ENCODE peak calls at places on chromosomes 5 and 9, in eight cellular contexts. I, Q, S, Z, E, X, T and C are unnamed samples.

GRCh38 chr9:92808726-92809451 is 44.3 kb upstream of the BICD2 start:
- DNase-seq in I (peak; percentile 44), Q (peak; percentile 58), S (peak; percentile 81), Z (peak; percentile 38), E (peak; percentile 70), X (peak; percentile 60), T (peak; percentile 82), C (peak; percentile 86)

GRCh38 chr9:81825831-81826540 is 102.2 kb upstream of the SPATA31D4 start:
- DNase-seq in I (no peak), Q (no peak), S (no peak), Z (no peak), E (no peak), X (no peak), T (no peak), C (no peak)

GRCh38 chr5:158746979-158747378 is 352.7 kb downstream of the EBF1 start:
- DNase-seq in I (no peak), Q (no peak), S (peak; percentile 47), Z (no peak), E (no peak), X (no peak), T (no peak), C (no peak)

GRCh38 chr5:141121563-141121962 is at the start of gene PCDHB4:
- DNase-seq in I (no peak), Q (peak; percentile 10), S (no peak), Z (no peak), E (no peak), X (peak; percentile 58), T (peak; percentile 69), C (no peak)

GRCh38 chr9:130939405-130939941 is 426 bp upstream of the FIBCD1 start:
- DNase-seq in I (no peak), Q (no peak), S (no peak), Z (no peak), E (no peak), X (no peak), T (no peak), C (no peak)

GRCh38 chr5:147098233-147098790 is 136.5 kb upstream of the STK32A start:
- DNase-seq in I (no peak), Q (peak; percentile 37), S (no peak), Z (no peak), E (no peak), X (no peak), T (no peak), C (no peak)

GRCh38 chr9:133572821-133573361 is 36.3 kb downstream of the FAM163B start:
- DNase-seq in I (no peak), Q (no peak), S (peak; percentile 84), Z (no peak), E (no peak), X (no peak), T (peak; percentile 86), C (peak; percentile 95)

GRCh38 chr9:94611638-94612068 is 18.0 kb upstream of the FBP2 start:
- DNase-seq in I (no peak), Q (no peak), S (no peak), Z (no peak), E (no peak), X (no peak), T (no peak), C (no peak)

GRCh38 chr5:95686661-95687060 is 3.9 kb upstream of the SPATA9 start:
- DNase-seq in I (no peak), Q (no peak), S (no peak), Z (no peak), E (no peak), X (no peak), T (no peak), C (no peak)

GRCh38 chr5:136199408-136199807 is 6.4 kb upstream of the SMIM32 start:
- DNase-seq in I (no peak), Q (no peak), S (no peak), Z (no peak), E (peak; percentile 31), X (no peak), T (no peak), C (no peak)

GRCh38 chr5:93385665-93386064 is 195.4 kb downstream of the NR2F1-AS1 start:
- DNase-seq in I (no peak), Q (no peak), S (no peak), Z (no peak), E (no peak), X (no peak), T (no peak), C (no peak)

GRCh38 chr5:149129181-149129580 is 12.1 kb upstream of the ABLIM3 start:
- DNase-seq in I (no peak), Q (no peak), S (no peak), Z (no peak), E (no peak), X (no peak), T (no peak), C (no peak)

GRCh38 chr5:149125386-149125891 is 15.9 kb upstream of the ABLIM3 start:
- DNase-seq in I (no peak), Q (no peak), S (no peak), Z (no peak), E (no peak), X (no peak), T (no peak), C (no peak)

GRCh38 chr5:149127394-149127955 is 13.8 kb upstream of the ABLIM3 start:
- DNase-seq in I (no peak), Q (no peak), S (no peak), Z (no peak), E (no peak), X (no peak), T (no peak), C (no peak)

GRCh38 chr5:149128023-149128875 is 13.0 kb upstream of the ABLIM3 start:
- DNase-seq in I (no peak), Q (peak; percentile 30), S (no peak), Z (no peak), E (no peak), X (no peak), T (no peak), C (peak; percentile 61)

DNA sequence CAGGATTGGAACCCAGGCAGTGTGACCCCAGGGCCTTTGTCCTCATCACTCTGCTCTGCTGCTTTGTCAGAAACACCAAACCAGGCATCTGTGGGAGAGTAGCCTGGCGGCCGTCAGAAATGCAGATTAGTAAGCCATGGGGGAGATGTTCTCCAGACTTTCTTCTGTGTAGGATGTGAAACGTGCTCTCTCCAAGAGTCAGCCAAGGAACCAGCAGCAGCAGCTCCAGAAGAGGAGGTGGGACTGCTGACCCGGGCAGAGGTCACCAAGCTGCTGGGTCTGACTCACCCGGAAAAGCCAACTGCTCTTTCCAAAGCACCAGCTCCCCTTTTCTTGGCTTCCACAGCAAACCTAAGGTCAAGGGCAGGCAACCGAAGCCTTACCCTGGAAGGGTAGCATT is 14.4 kb upstream of the ABLIM3 start:
- DNase-seq in I (no peak), Q (no peak), S (no peak), Z (no peak), E (no peak), X (no peak), T (no peak), C (no peak)
- H3K27ac ChIP-seq in I (no peak overlapping the region), Q (no peak overlapping the region), S (no peak overlapping the region), Z (no peak overlapping the region), E (no peak overlapping the region), X (no peak overlapping the region), T (no peak overlapping the region), C (no peak overlapping the region)

GRCh38 chr5:178940569-178941360 is at the start of gene ZNF454:
- DNase-seq in I (peak; percentile 87), Q (no peak), S (peak; percentile 91), Z (no peak), E (no peak), X (peak; percentile 93), T (peak; percentile 96), C (peak; percentile 95)
- H3K9me3 ChIP-seq in I (peaks cover 93% of the 10 kb centered on the region), Q (peaks cover 44% of the 10 kb centered on the region), S (peaks cover 11% of the 10 kb centered on the region), Z (peaks cover 77% of the 10 kb centered on the region), E (peaks cover 25% of the 10 kb centered on the region), X (no peaks in the 10 kb centered on the region), T (peaks cover 36% of the 10 kb centered on the region), C (peaks cover 10% of the 10 kb centered on the region)

DNA sequence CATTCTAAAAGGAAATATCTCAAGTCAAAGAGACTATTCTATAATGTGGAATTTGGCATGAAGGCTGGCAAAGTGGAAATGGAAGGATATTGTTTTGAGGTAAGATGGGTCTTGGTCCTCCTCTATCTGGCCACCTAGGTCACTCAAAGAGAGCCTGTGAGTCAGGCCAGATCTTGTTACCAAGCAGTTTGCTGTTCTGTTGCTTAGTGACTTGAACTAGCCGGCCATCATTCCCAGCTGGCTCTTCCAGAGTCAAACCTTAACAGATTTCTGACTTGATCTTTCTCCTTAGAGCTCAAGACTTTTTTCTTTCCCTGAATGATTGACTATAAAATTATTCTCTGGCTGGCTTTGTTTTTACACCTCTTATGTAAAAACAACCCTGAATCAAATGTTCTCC is 136.1 kb downstream of the PDE4D start:
- DNase-seq in I (no peak), Q (peak; percentile 81), S (no peak), Z (no peak), E (no peak), X (no peak), T (no peak), C (no peak)
- H3K27ac ChIP-seq in I (no peak overlapping the region), Q (peak overlapping the region; percentile 91), S (no peak overlapping the region), Z (no peak overlapping the region), E (no peak overlapping the region), X (no peak overlapping the region), T (no peak overlapping the region), C (no peak overlapping the region)

GRCh38 chr5:104184264-104184663 is 621.7 kb upstream of the NUDT12 start:
- DNase-seq in I (no peak), Q (no peak), S (no peak), Z (no peak), E (no peak), X (no peak), T (no peak), C (no peak)
- H3K9me3 ChIP-seq in I (peaks cover 36% of the 10 kb centered on the region), Q (peaks cover 4% of the 10 kb centered on the region), S (peaks cover 4% of the 10 kb centered on the region), Z (peaks cover 13% of the 10 kb centered on the region), E (no peaks in the 10 kb centered on the region), X (no peaks in the 10 kb centered on the region), T (peaks cover 4% of the 10 kb centered on the region), C (peaks cover 7% of the 10 kb centered on the region)